ENCODE peak calls at places on chromosomes 3 and 15, in seven cellular contexts. O is AG08396, I is fibroblast of the conjunctiva, J is Right ventricle myocardium superior, T is brain microvascular endothelial cell, B is IMR-90, F is non-pigmented ciliary epithelial cell. A is an unnamed sample.

GRCh38 chr15:63118854-63119253 is 2.8 kb upstream of the LACTB start:
- DNase-seq in O (no peak), I (no peak), J (no peak), T (no peak), B (no peak), F (no peak), A (no peak)

GRCh38 chr3:193829781-193830180 is 236.8 kb downstream of the OPA1 start:
- DNase-seq in O (peak; percentile 74), I (no peak), J (no peak), T (peak; percentile 22), B (peak; percentile 16), F (peak; percentile 32), A (no peak)

GRCh38 chr15:45087513-45087912 is 26.5 kb downstream of the DUOX2 start:
- DNase-seq in O (no peak), I (no peak), J (no peak), T (no peak), B (no peak), F (no peak), A (peak; percentile 43)

GRCh38 chr3:102092617-102093466 is 243.5 kb downstream of the NFKBIZ start:
- DNase-seq in O (no peak), I (no peak), J (no peak), T (peak; percentile 29), B (peak; percentile 67), F (peak; percentile 80), A (no peak)

GRCh38 chr15:31306426-31307269 is 20.0 kb upstream of the KLF13 start:
- DNase-seq in O (peak; percentile 3), I (no peak), J (peak; percentile 74), T (no peak), B (no peak), F (no peak), A (peak; percentile 85)

GRCh38 chr15:52439470-52439869 is 89.2 kb downstream of the MYO5A start:
- DNase-seq in O (no peak), I (no peak), J (no peak), T (no peak), B (no peak), F (no peak), A (no peak)

GRCh38 chr3:17179381-17180205 is 294.8 kb downstream of the PLCL2 start:
- DNase-seq in O (no peak), I (no peak), J (no peak), T (peak; percentile 61), B (peak; percentile 13), F (no peak), A (peak; percentile 61)

GRCh38 chr15:29934251-29934650 is 112.0 kb upstream of the TJP1 start:
- DNase-seq in O (peak; percentile 38), I (peak; percentile 46), J (no peak), T (peak; percentile 63), B (peak; percentile 87), F (no peak), A (no peak)

GRCh38 chr15:70018646-70019600 is 78.8 kb downstream of the TLE3 start:
- DNase-seq in O (no peak), I (no peak), J (no peak), T (no peak), B (no peak), F (no peak), A (no peak)

GRCh38 chr3:33331414-33331813 is 54.2 kb downstream of the FBXL2 start:
- DNase-seq in O (peak; percentile 9), I (peak; percentile 22), J (no peak), T (no peak), B (peak; percentile 46), F (no peak), A (no peak)

GRCh38 chr15:91887921-91888373 is 34.4 kb downstream of the SLCO3A1 start:
- DNase-seq in O (no peak), I (no peak), J (no peak), T (no peak), B (no peak), F (no peak), A (no peak)

GRCh38 chr3:149638401-149639092 is 19.3 kb downstream of the WWTR1 start:
- DNase-seq in O (peak; percentile 41), I (peak; percentile 34), J (no peak), T (no peak), B (peak; percentile 88), F (no peak), A (no peak)

GRCh38 chr15:57820119-57820518 is 113.6 kb downstream of the POLR2M start:
- DNase-seq in O (no peak), I (no peak), J (no peak), T (peak; percentile 28), B (peak; percentile 5), F (peak; percentile 18), A (no peak)

GRCh38 chr15:85625856-85626255 is 168.9 kb downstream of the KLHL25 start:
- DNase-seq in O (peak; percentile 22), I (no peak), J (no peak), T (no peak), B (peak; percentile 96), F (peak; percentile 82), A (no peak)

GRCh38 chr3:42688487-42689420 is 3.4 kb downstream of the KLHL40 start:
- DNase-seq in O (no peak), I (no peak), J (no peak), T (no peak), B (no peak), F (no peak), A (no peak)

GRCh38 chr3:12484983-12485327 is 675 bp downstream of the TSEN2 start:
- DNase-seq in O (no peak), I (no peak), J (no peak), T (no peak), B (no peak), F (no peak), A (no peak)

GRCh38 chr3:88809993-88810392 is 297.4 kb upstream of the EPHA3 start:
- DNase-seq in O (no peak), I (no peak), J (no peak), T (peak; percentile 3), B (peak; percentile 35), F (no peak), A (no peak)

GRCh38 chr3:73520931-73521461 is 103.7 kb downstream of the PDZRN3 start:
- DNase-seq in O (no peak), I (peak; percentile 65), J (peak; percentile 62), T (no peak), B (peak; percentile 16), F (no peak), A (no peak)

GRCh38 chr15:93018574-93018973 is 70.4 kb downstream of the RGMA start:
- DNase-seq in O (no peak), I (no peak), J (no peak), T (no peak), B (no peak), F (no peak), A (no peak)

GRCh38 chr3:186985713-186986364 is 55.5 kb downstream of the ST6GAL1 start:
- DNase-seq in O (no peak), I (no peak), J (no peak), T (no peak), B (no peak), F (no peak), A (peak; percentile 93)

GRCh38 chr3:113374078-113374477 is 67.2 kb downstream of the CFAP44 start:
- DNase-seq in O (no peak), I (no peak), J (no peak), T (no peak), B (no peak), F (no peak), A (no peak)

GRCh38 chr15:95559875-95560394 is 770.6 kb upstream of the NR2F2 start:
- DNase-seq in O (peak; percentile 64), I (peak; percentile 82), J (no peak), T (peak; percentile 98), B (peak; percentile 97), F (peak; percentile 89), A (no peak)

GRCh38 chr3:50580683-50581458 is 11.5 kb downstream of the HEMK1 start:
- DNase-seq in O (no peak), I (no peak), J (no peak), T (no peak), B (no peak), F (no peak), A (no peak)

GRCh38 chr3:67000006-67000405 is 1.9 kb downstream of the KBTBD8 start:
- DNase-seq in O (peak; percentile 55), I (no peak), J (no peak), T (peak; percentile 56), B (peak; percentile 86), F (peak; percentile 74), A (peak; percentile 92)

A was measured in Karpas-422.